ENCODE peak calls at places on chromosomes 16 and 17, in ten cellular contexts. One of them, this sample, is unnamed.

GRCh38 chr17:557371-557770 is 157.3 kb downstream of the VPS53 start:
- DNase-seq in adrenal gland: no peak
- DNase-seq in GM12892: no peak
- DNase-seq in transverse colon: no peak
- DNase-seq in NB4: no peak
- DNase-seq in body of pancreas: no peak
- DNase-seq in stomach: no peak
- DNase-seq in H54: peak; percentile 23
- DNase-seq in A549: no peak
- DNase-seq in ovary: no peak
- DNase-seq in this sample: no peak

GRCh38 chr17:66930933-66931332 is 33.6 kb upstream of the CACNG4 start:
- DNase-seq in adrenal gland: peak; percentile 23
- DNase-seq in GM12892: no peak
- DNase-seq in transverse colon: no peak
- DNase-seq in NB4: peak; percentile 34
- DNase-seq in body of pancreas: no peak
- DNase-seq in stomach: no peak
- DNase-seq in H54: no peak
- DNase-seq in A549: peak; percentile 48
- DNase-seq in ovary: no peak
- DNase-seq in this sample: no peak

GRCh38 chr17:4329838-4330237 is 36.6 kb downstream of the UBE2G1 start:
- DNase-seq in adrenal gland: no peak
- DNase-seq in GM12892: no peak
- DNase-seq in transverse colon: no peak
- DNase-seq in NB4: peak; percentile 12
- DNase-seq in body of pancreas: no peak
- DNase-seq in stomach: no peak
- DNase-seq in H54: peak; percentile 51
- DNase-seq in A549: peak; percentile 88
- DNase-seq in ovary: no peak
- DNase-seq in this sample: no peak

GRCh38 chr17:6386041-6386630 is 48.8 kb downstream of the AIPL1 start:
- DNase-seq in adrenal gland: no peak
- DNase-seq in GM12892: no peak
- DNase-seq in transverse colon: no peak
- DNase-seq in NB4: no peak
- DNase-seq in body of pancreas: no peak
- DNase-seq in stomach: no peak
- DNase-seq in H54: no peak
- DNase-seq in A549: no peak
- DNase-seq in ovary: no peak
- DNase-seq in this sample: no peak

GRCh38 chr17:46787478-46787877 is 31.0 kb downstream of the WNT3 start:
- DNase-seq in adrenal gland: no peak
- DNase-seq in GM12892: no peak
- DNase-seq in transverse colon: no peak
- DNase-seq in NB4: no peak
- DNase-seq in body of pancreas: no peak
- DNase-seq in stomach: no peak
- DNase-seq in H54: no peak
- DNase-seq in A549: no peak
- DNase-seq in ovary: no peak
- DNase-seq in this sample: no peak

GRCh38 chr17:49217651-49218413 is 7.3 kb downstream of the ABI3 start:
- DNase-seq in adrenal gland: peak; percentile 68
- DNase-seq in GM12892: peak; percentile 77
- DNase-seq in transverse colon: peak; percentile 66
- DNase-seq in NB4: peak; percentile 89
- DNase-seq in body of pancreas: peak; percentile 77
- DNase-seq in stomach: peak; percentile 49
- DNase-seq in H54: no peak
- DNase-seq in A549: no peak
- DNase-seq in ovary: no peak
- DNase-seq in this sample: peak; percentile 74

GRCh38 chr16:79943738-79944137 is 343.2 kb upstream of the MAF start:
- DNase-seq in adrenal gland: no peak
- DNase-seq in GM12892: no peak
- DNase-seq in transverse colon: no peak
- DNase-seq in NB4: no peak
- DNase-seq in body of pancreas: no peak
- DNase-seq in stomach: no peak
- DNase-seq in H54: no peak
- DNase-seq in A549: no peak
- DNase-seq in ovary: no peak
- DNase-seq in this sample: no peak

GRCh38 chr17:43790311-43790940 is 10.2 kb downstream of the CFAP97D1 start:
- DNase-seq in adrenal gland: no peak
- DNase-seq in GM12892: no peak
- DNase-seq in transverse colon: no peak
- DNase-seq in NB4: no peak
- DNase-seq in body of pancreas: no peak
- DNase-seq in stomach: no peak
- DNase-seq in H54: no peak
- DNase-seq in A549: no peak
- DNase-seq in ovary: no peak
- DNase-seq in this sample: no peak

GRCh38 chr17:28755486-28755885 is 11.7 kb downstream of the TRAF4 start:
- DNase-seq in adrenal gland: no peak
- DNase-seq in GM12892: no peak
- DNase-seq in transverse colon: no peak
- DNase-seq in NB4: no peak
- DNase-seq in body of pancreas: no peak
- DNase-seq in stomach: no peak
- DNase-seq in H54: peak; percentile 52
- DNase-seq in A549: no peak
- DNase-seq in ovary: no peak
- DNase-seq in this sample: no peak

GRCh38 chr16:11560701-11561439 is 25.8 kb downstream of the LITAF start:
- DNase-seq in adrenal gland: peak; percentile 49
- DNase-seq in GM12892: no peak
- DNase-seq in transverse colon: peak; percentile 26
- DNase-seq in NB4: no peak
- DNase-seq in body of pancreas: no peak
- DNase-seq in stomach: no peak
- DNase-seq in H54: no peak
- DNase-seq in A549: no peak
- DNase-seq in ovary: peak; percentile 66
- DNase-seq in this sample: no peak

DNA sequence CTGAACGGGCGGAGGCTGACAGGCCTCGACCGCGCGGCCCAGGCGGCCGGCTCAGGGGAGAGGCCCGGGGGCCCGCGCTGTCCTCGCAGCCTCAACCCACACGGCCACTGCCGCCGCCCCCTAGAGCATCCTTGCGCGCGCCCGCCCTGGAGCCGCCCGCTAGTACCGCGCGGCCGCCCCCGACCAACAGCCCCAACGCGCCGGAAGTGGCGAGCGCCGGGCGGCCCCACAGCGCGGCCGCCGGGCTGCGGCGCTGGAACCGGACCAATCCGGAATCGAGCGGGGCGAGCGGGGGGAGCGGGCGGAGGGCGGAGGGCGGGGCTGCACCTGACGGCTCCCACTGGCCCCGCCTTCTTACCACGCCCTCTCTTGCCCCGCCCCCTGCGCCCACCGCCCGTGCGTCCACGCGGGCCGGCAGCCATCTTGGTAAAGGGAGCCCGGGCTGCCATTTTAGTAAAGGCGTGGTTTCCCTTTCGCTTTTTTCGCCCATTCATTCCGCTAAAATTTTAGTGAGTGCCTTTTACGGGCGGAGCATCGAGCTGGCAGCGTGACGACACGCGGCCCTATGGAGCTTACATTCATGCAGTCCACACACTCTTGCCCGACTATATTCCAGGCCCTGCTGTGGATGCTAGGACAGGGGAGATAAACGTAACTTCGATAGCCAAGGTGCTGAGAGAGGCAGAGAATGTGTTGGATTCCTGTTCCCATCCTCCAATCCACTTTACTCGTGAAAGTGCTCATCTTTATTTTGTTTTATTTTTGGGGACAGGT is at the start of gene XPO6:
- DNase-seq in adrenal gland: peak; percentile 97
- DNase-seq in GM12892: peak; percentile 87
- DNase-seq in transverse colon: peak; percentile 98
- DNase-seq in NB4: peak; percentile 94
- DNase-seq in body of pancreas: peak; percentile 96
- DNase-seq in stomach: peak; percentile 98
- DNase-seq in H54: peak; percentile 84
- DNase-seq in A549: peak; percentile 95
- DNase-seq in ovary: peak; percentile 98
- DNase-seq in this sample: peak; percentile 86
- TF ChIP-seq POLR2A in adrenal gland: peak; percentile 58
- TF ChIP-seq POLR2A in GM12892: peak; percentile 76
- TF ChIP-seq POLR2A in transverse colon: no peak
- TF ChIP-seq POLR2A in NB4: peak; percentile 57
- TF ChIP-seq POLR2A in body of pancreas: peak; percentile 53
- TF ChIP-seq POLR2A in stomach: no peak
- TF ChIP-seq POLR2A in H54: peak; percentile 70
- TF ChIP-seq POLR2A in A549: peak; percentile 55
- TF ChIP-seq POLR2A in ovary: no peak
- TF ChIP-seq POLR2A in this sample: no peak

DNA sequence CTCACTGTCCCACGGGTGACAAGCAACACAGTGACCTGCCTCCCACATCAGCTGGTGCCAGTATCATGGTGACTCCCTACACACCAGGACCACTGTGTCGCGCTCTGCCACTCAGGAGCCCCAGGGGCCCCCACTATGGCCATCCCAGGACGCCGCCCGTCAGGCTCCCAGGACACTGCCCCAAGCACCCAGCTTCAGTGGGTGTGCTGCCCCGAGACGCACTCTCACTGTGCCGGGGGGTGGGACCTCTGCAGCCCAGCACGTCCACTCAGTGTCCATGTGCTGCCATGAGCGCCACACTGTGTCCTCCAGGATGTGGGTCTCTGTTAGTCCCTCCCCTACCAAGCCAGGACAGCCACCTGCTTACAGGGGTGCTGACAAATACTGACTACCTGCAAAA is 120.5 kb downstream of the ZNF778 start:
- DNase-seq in adrenal gland: no peak
- DNase-seq in GM12892: no peak
- DNase-seq in transverse colon: no peak
- DNase-seq in NB4: no peak
- DNase-seq in body of pancreas: no peak
- DNase-seq in stomach: no peak
- DNase-seq in H54: no peak
- DNase-seq in A549: no peak
- DNase-seq in ovary: no peak
- DNase-seq in this sample: no peak
- TF ChIP-seq POLR2A in adrenal gland: no peak
- TF ChIP-seq POLR2A in GM12892: no peak
- TF ChIP-seq POLR2A in transverse colon: no peak
- TF ChIP-seq POLR2A in NB4: no peak
- TF ChIP-seq POLR2A in body of pancreas: no peak
- TF ChIP-seq POLR2A in stomach: no peak
- TF ChIP-seq POLR2A in H54: no peak
- TF ChIP-seq POLR2A in A549: no peak
- TF ChIP-seq POLR2A in ovary: no peak
- TF ChIP-seq POLR2A in this sample: no peak

DNA sequence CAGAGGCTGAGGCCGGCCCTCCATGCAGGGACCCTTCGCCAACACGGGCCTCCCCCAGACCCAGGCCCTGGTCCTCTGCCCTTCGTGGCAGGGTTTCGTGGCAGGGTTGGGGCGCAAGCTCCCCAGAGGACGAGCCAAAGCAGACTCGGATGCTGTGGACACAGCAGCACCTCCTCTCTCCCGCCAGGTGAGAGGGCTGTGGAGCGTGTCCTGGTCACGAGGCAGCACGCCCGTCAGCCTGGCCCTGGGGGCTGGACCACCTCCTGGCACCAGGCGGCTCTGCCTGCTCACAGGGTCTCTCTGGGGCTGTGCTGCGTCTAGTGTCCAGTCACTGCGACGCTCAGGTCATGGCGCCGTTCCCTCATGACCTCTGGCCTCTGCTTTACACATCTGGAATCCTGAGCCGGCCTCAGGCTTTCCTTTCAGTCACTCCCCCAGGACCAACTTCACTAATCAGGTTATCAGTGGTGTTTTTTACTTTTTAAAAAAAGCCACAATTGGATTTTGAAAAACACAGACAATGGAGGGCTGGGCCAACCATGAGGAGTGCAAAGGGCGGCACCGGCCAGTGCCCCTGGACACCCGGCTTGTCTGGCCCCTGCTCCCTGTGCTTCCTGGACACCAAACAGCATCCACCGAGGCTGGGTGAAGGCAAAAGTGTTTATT is 5.4 kb downstream of the NDUFAF8 start:
- DNase-seq in adrenal gland: no peak
- DNase-seq in GM12892: no peak
- DNase-seq in transverse colon: no peak
- DNase-seq in NB4: no peak
- DNase-seq in body of pancreas: no peak
- DNase-seq in stomach: no peak
- DNase-seq in H54: no peak
- DNase-seq in A549: no peak
- DNase-seq in ovary: no peak
- DNase-seq in this sample: no peak
- TF ChIP-seq POLR2A in adrenal gland: no peak
- TF ChIP-seq POLR2A in GM12892: peak; percentile 42
- TF ChIP-seq POLR2A in transverse colon: no peak
- TF ChIP-seq POLR2A in NB4: no peak
- TF ChIP-seq POLR2A in body of pancreas: no peak
- TF ChIP-seq POLR2A in stomach: no peak
- TF ChIP-seq POLR2A in H54: no peak
- TF ChIP-seq POLR2A in A549: no peak
- TF ChIP-seq POLR2A in ovary: no peak
- TF ChIP-seq POLR2A in this sample: no peak

GRCh38 chr17:1998426-1998784 is 26.7 kb downstream of the RTN4RL1 start:
- DNase-seq in adrenal gland: peak; percentile 39
- DNase-seq in GM12892: no peak
- DNase-seq in transverse colon: peak; percentile 38
- DNase-seq in NB4: no peak
- DNase-seq in body of pancreas: peak; percentile 52
- DNase-seq in stomach: no peak
- DNase-seq in H54: no peak
- DNase-seq in A549: no peak
- DNase-seq in ovary: no peak
- DNase-seq in this sample: no peak

GRCh38 chr17:1996243-1997145 is 28.6 kb downstream of the RTN4RL1 start:
- DNase-seq in adrenal gland: no peak
- DNase-seq in GM12892: no peak
- DNase-seq in transverse colon: no peak
- DNase-seq in NB4: no peak
- DNase-seq in body of pancreas: no peak
- DNase-seq in stomach: no peak
- DNase-seq in H54: no peak
- DNase-seq in A549: no peak
- DNase-seq in ovary: no peak
- DNase-seq in this sample: no peak

GRCh38 chr17:1997146-1997586 is 28.0 kb downstream of the RTN4RL1 start:
- DNase-seq in adrenal gland: no peak
- DNase-seq in GM12892: no peak
- DNase-seq in transverse colon: no peak
- DNase-seq in NB4: no peak
- DNase-seq in body of pancreas: peak; percentile 50
- DNase-seq in stomach: no peak
- DNase-seq in H54: no peak
- DNase-seq in A549: peak; percentile 78
- DNase-seq in ovary: no peak
- DNase-seq in this sample: no peak

GRCh38 chr17:1999557-2000251 is 25.4 kb downstream of the RTN4RL1 start:
- DNase-seq in adrenal gland: peak; percentile 71
- DNase-seq in GM12892: no peak
- DNase-seq in transverse colon: peak; percentile 67
- DNase-seq in NB4: no peak
- DNase-seq in body of pancreas: peak; percentile 89
- DNase-seq in stomach: peak; percentile 81
- DNase-seq in H54: no peak
- DNase-seq in A549: peak; percentile 50
- DNase-seq in ovary: peak; percentile 50
- DNase-seq in this sample: no peak

GRCh38 chr17:1997587-1998425 is 27.3 kb downstream of the RTN4RL1 start:
- DNase-seq in adrenal gland: peak; percentile 63
- DNase-seq in GM12892: no peak
- DNase-seq in transverse colon: peak; percentile 83
- DNase-seq in NB4: no peak
- DNase-seq in body of pancreas: peak; percentile 95
- DNase-seq in stomach: peak; percentile 89
- DNase-seq in H54: no peak
- DNase-seq in A549: peak; percentile 71
- DNase-seq in ovary: peak; percentile 31
- DNase-seq in this sample: no peak
- TF ChIP-seq POLR2A in adrenal gland: no peak
- TF ChIP-seq POLR2A in GM12892: no peak
- TF ChIP-seq POLR2A in transverse colon: no peak
- TF ChIP-seq POLR2A in NB4: no peak
- TF ChIP-seq POLR2A in body of pancreas: peak; percentile 66
- TF ChIP-seq POLR2A in stomach: no peak
- TF ChIP-seq POLR2A in H54: no peak
- TF ChIP-seq POLR2A in A549: no peak
- TF ChIP-seq POLR2A in ovary: no peak
- TF ChIP-seq POLR2A in this sample: no peak